ENCODE peak calls at places on chromosomes 6 and 20, in nine cellular contexts. R, W, J, U, P, V, X, E and G are unnamed samples.

GRCh38 chr20:38870733-38871559 is 55.3 kb upstream of the FAM83D start:
- DNase-seq in J (peak), E (peak), R (peak), W (no peak), U (peak), V (no peak), P (no peak), X (no peak), G (peak)

GRCh38 chr6:81023007-81023582 is 729.4 kb downstream of the TENT5A start:
- DNase-seq in X (no peak), W (no peak), U (no peak), P (no peak), J (no peak), V (no peak), E (no peak), R (peak), G (no peak)

GRCh38 chr6:154960299-154960796 is 34.8 kb upstream of the TIAM2 start:
- DNase-seq in E (no peak), V (no peak), J (no peak), W (no peak), X (no peak), U (no peak), R (no peak), P (no peak), G (peak)

GRCh38 chr6:76876922-76877553 is 586.3 kb downstream of the HTR1B start:
- DNase-seq in J (no peak), P (peak), U (no peak), E (peak), R (peak), V (no peak), W (no peak), X (no peak), G (no peak)

GRCh38 chr6:167426620-167427019 is 101.7 kb downstream of the TTLL2 start:
- DNase-seq in J (no peak), X (no peak), V (no peak), W (no peak), E (no peak), U (no peak), P (no peak), R (no peak), G (no peak)

GRCh38 chr6:89952696-89953095 is 58.4 kb downstream of the GJA10 start:
- DNase-seq in W (no peak), P (no peak), R (peak), U (peak), J (peak), X (no peak), V (peak), E (peak), G (no peak)

GRCh38 chr6:26401987-26402658 is at the start of gene BTN3A1:
- DNase-seq in X (peak), W (peak), V (peak), E (peak), U (peak), J (peak), P (peak), R (peak), G (peak)

GRCh38 chr6:121436966-121437756 is 1.7 kb downstream of the GJA1 start:
- DNase-seq in P (peak), W (no peak), X (peak), V (no peak), E (no peak), J (no peak), R (peak), U (peak), G (peak)

GRCh38 chr6:33668914-33669313 is 42.6 kb downstream of the UQCC2 start:
- DNase-seq in E (peak), P (no peak), R (no peak), U (peak), W (no peak), J (peak), X (no peak), V (no peak), G (peak)

GRCh38 chr6:111326563-111326962 is 156.5 kb downstream of the REV3L start:
- DNase-seq in J (no peak), V (no peak), U (no peak), P (no peak), W (no peak), X (no peak), E (no peak), R (no peak), G (no peak)

GRCh38 chr6:48664850-48665249 is 553.9 kb upstream of the PTCHD4 start:
- DNase-seq in V (peak), U (peak), W (peak), R (peak), P (no peak), J (no peak), E (no peak), X (no peak), G (no peak)

GRCh38 chr6:18595774-18596528 is 208.8 kb downstream of the RNF144B start:
- DNase-seq in U (peak), E (peak), W (peak), J (peak), R (peak), V (peak), X (peak), P (peak), G (no peak)

GRCh38 chr6:111573118-111573883 is 32.4 kb downstream of the TRAF3IP2 start:
- DNase-seq in J (no peak), E (no peak), X (no peak), V (no peak), P (no peak), R (peak), U (no peak), W (no peak), G (no peak)

GRCh38 chr20:45975686-45976085 is 3.7 kb upstream of the ZNF335 start:
- DNase-seq in X (no peak), W (no peak), R (no peak), V (no peak), E (no peak), J (no peak), U (no peak), P (no peak), G (no peak)

GRCh38 chr20:56249244-56249955 is 868 bp downstream of the MC3R start:
- DNase-seq in P (peak), V (no peak), R (peak), W (no peak), U (peak), E (peak), X (no peak), J (no peak), G (no peak)

GRCh38 chr20:21046413-21047070 is 59.6 kb downstream of the LINC00237 start:
- DNase-seq in V (no peak), R (no peak), J (no peak), P (no peak), E (no peak), W (no peak), X (no peak), U (no peak), G (no peak)

GRCh38 chr20:34385464-34385863 is 22.4 kb downstream of the ITCH start:
- DNase-seq in R (no peak), P (no peak), X (no peak), U (no peak), W (no peak), J (no peak), E (no peak), V (no peak), G (no peak)

GRCh38 chr20:45450097-45450818 is 19.3 kb upstream of the WFDC2 start:
- DNase-seq in J (no peak), U (peak), R (peak), X (peak), E (peak), P (no peak), V (no peak), W (no peak), G (no peak)

GRCh38 chr6:134678436-134678889 is 271.4 kb downstream of the ALDH8A1 start:
- DNase-seq in W (no peak), U (peak), E (no peak), R (peak), P (no peak), V (no peak), X (no peak), J (no peak), G (peak)

GRCh38 chr20:52230406-52230805 is 38.8 kb upstream of the ZFP64 start:
- DNase-seq in J (no peak), E (peak), X (no peak), U (peak), V (peak), R (peak), W (peak), P (no peak), G (no peak)

GRCh38 chr6:43286995-43287716 is 10.9 kb upstream of the SLC22A7 start:
- DNase-seq in P (no peak), W (no peak), R (no peak), E (no peak), U (no peak), X (no peak), J (no peak), V (no peak), G (no peak)

GRCh38 chr20:4725263-4725550 is 3.5 kb downstream of the PRND start:
- DNase-seq in E (no peak), X (no peak), W (no peak), R (no peak), U (no peak), P (no peak), V (no peak), J (no peak), G (no peak)

GRCh38 chr6:11207199-11207968 is 25.1 kb downstream of the NEDD9 start:
- DNase-seq in V (peak), J (no peak), U (peak), P (no peak), R (peak), X (peak), E (no peak), W (peak), G (peak)

GRCh38 chr6:136408205-136408604 is 118.6 kb upstream of the BCLAF1 start:
- DNase-seq in E (no peak), V (peak), X (no peak), U (no peak), J (no peak), R (peak), P (no peak), W (no peak), G (no peak)

GRCh38 chr6:26363882-26364825 is 844 bp upstream of the BTN3A2 start:
- DNase-seq in P (no peak), W (no peak), V (no peak), X (no peak), R (peak), U (peak), J (no peak), E (no peak), G (no peak)

GRCh38 chr20:17655865-17656489 is 26.1 kb downstream of the RRBP1 start:
- DNase-seq in V (no peak), J (no peak), X (peak), U (no peak), E (peak), R (peak), W (no peak), P (no peak), G (no peak)

GRCh38 chr6:16249971-16250370 is 11.6 kb downstream of the GMPR start:
- DNase-seq in J (no peak), X (no peak), P (no peak), E (no peak), V (no peak), U (no peak), R (no peak), W (no peak), G (no peak)

GRCh38 chr6:143964667-143965066 is 43.4 kb downstream of the PLAGL1 start:
- DNase-seq in R (no peak), U (no peak), W (no peak), P (no peak), E (no peak), V (no peak), X (no peak), J (no peak), G (no peak)

GRCh38 chr6:79436232-79436631 is 101.0 kb downstream of the LCA5 start:
- DNase-seq in R (no peak), W (no peak), J (no peak), X (no peak), E (no peak), P (no peak), U (no peak), V (no peak), G (no peak)

GRCh38 chr20:33947709-33948295 is 45.9 kb upstream of the RALY start:
- DNase-seq in U (peak), V (no peak), P (peak), R (peak), W (no peak), E (peak), X (peak), J (peak), G (no peak)

GRCh38 chr6:65398851-65399250 is 308.2 kb downstream of the EYS start:
- DNase-seq in P (no peak), R (no peak), V (no peak), J (no peak), U (no peak), W (no peak), X (no peak), E (no peak), G (no peak)

GRCh38 chr6:146582857-146583256 is 15.9 kb upstream of the ADGB start:
- DNase-seq in P (no peak), U (no peak), X (no peak), J (no peak), R (peak), W (no peak), E (no peak), V (no peak), G (peak)